ENCODE peak calls at places on chromosomes 11 and 22, in ten cellular contexts. D is cardiac muscle cell; Z is right cardiac atrium; T is small intestine; G is colonic mucosa; A is A549; P is uterus; O is WERI-Rb-1; I is substantia nigra; H is CD8-positive, alpha-beta memory T cell. N is an unnamed sample.

GRCh38 chr11:100328626-100329340 is 358.3 kb upstream of the ARHGAP42 start:
- DNase-seq in T (no peak), H (no peak), D (no peak), G (no peak), I (no peak), A (peak; percentile 22), Z (no peak), P (no peak), O (peak; percentile 10), N (no peak)

GRCh38 chr11:78973833-78974232 is 399.2 kb upstream of the NARS2 start:
- DNase-seq in H (no peak), G (no peak), O (no peak), A (no peak), Z (no peak), T (no peak), D (no peak), P (no peak), I (no peak), N (no peak)

GRCh38 chr11:17077240-17077519 is 287 bp downstream of the RPS13 start:
- DNase-seq in G (no peak), I (no peak), D (peak; percentile 58), P (no peak), H (no peak), A (no peak), O (no peak), T (no peak), Z (no peak), N (no peak)

GRCh38 chr11:45457649-45458048 is 171.5 kb upstream of the SYT13 start:
- DNase-seq in T (no peak), I (no peak), Z (no peak), O (no peak), A (no peak), H (no peak), D (no peak), P (no peak), G (no peak), N (no peak)

GRCh38 chr11:109728056-109728455 is 306.1 kb downstream of the C11orf87 start:
- DNase-seq in I (no peak), T (peak; percentile 2), Z (no peak), H (no peak), A (peak; percentile 50), G (peak; percentile 25), P (no peak), O (no peak), D (no peak), N (no peak)

GRCh38 chr11:31824791-31825452 is 13.8 kb upstream of the PAX6 start:
- DNase-seq in D (no peak), Z (no peak), I (no peak), H (no peak), O (no peak), T (no peak), P (no peak), G (no peak), A (no peak), N (no peak)

GRCh38 chr22:48757581-48757980 is 1070.1 kb downstream of the BRD1 start:
- DNase-seq in P (no peak), I (no peak), A (no peak), H (no peak), Z (no peak), O (no peak), T (no peak), D (no peak), G (peak; percentile 13), N (peak; percentile 10)

GRCh38 chr11:100682247-100682969 is 4.7 kb upstream of the ARHGAP42 start:
- DNase-seq in A (peak; percentile 45), G (no peak), O (no peak), H (no peak), T (peak; percentile 17), I (no peak), Z (no peak), P (no peak), D (no peak), N (no peak)

GRCh38 chr11:6323291-6323905 is 3.1 kb upstream of the CAVIN3 start:
- DNase-seq in G (no peak), A (no peak), Z (no peak), T (no peak), P (no peak), I (no peak), O (no peak), H (no peak), D (no peak), N (no peak)

GRCh38 chr11:69905611-69906452 is 86.6 kb upstream of the FGF3 start:
- DNase-seq in D (peak; percentile 66), T (peak; percentile 88), P (no peak), A (no peak), G (peak; percentile 58), O (no peak), I (no peak), Z (peak; percentile 39), H (no peak), N (no peak)

DNA sequence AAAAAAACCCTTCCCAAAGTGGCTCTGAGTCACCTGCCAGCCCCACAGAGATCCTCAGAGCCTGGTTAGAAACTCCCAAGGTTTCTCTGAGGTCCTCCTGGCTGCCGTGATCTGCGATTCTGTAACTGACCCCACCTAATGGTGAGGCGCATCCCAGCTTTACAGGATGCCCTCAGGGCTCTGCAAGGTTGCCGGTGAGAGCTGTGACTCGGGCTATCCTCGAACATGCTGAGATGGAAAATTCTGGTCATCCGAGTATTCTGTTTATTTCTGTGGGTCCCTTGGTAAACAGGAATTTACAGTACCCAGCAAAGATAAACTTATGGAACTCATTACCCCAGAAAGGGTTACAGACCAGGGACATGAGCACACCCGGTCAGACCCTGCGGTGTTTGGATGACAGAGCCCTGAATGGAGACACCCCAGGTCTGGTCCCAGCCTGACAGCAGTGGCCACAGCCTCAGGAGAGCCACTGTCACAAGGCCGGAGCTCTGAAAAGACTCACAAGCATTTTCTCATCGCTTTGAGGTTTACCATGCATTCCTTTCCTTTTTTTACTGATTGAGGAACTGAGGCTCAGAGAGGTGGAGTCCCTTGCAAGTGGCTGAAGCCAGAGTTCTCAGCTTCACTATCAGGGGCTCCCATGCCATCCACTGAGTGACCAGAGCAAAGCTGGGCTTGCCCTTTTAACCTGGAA is 22.2 kb downstream of the LIF start:
- DNase-seq in I (no peak), D (no peak), O (no peak), Z (no peak), P (no peak), H (no peak), G (no peak), A (peak; percentile 94), T (no peak), N (no peak)
- H3K27ac ChIP-seq in I (no peak overlapping the region), D (no peak overlapping the region), O (no peak overlapping the region), Z (no peak overlapping the region), P (no peak overlapping the region), H (no peak overlapping the region), G (no peak overlapping the region), A (peak overlapping the region; percentile 100), T (no peak overlapping the region), N (no peak overlapping the region)

GRCh38 chr22:50544078-50544745 is 1.5 kb upstream of the KLHDC7B start:
- DNase-seq in G (peak; percentile 90), H (peak; percentile 87), O (peak; percentile 69), Z (peak; percentile 91), A (peak; percentile 82), P (no peak), I (no peak), T (peak; percentile 76), D (peak; percentile 84), N (peak; percentile 68)
- H3K27ac ChIP-seq in G (peak overlapping the region; percentile 35), H (peak overlapping the region; percentile 33), O (no peak overlapping the region), Z (no peak overlapping the region), A (peak overlapping the region; percentile 84), P (no peak overlapping the region), I (no peak overlapping the region), T (peak overlapping the region; percentile 80), D (no peak overlapping the region), N (no peak overlapping the region)

GRCh38 chr22:42301072-42301741 is 30.8 kb upstream of the TCF20 start:
- DNase-seq in Z (no peak), H (no peak), A (no peak), I (no peak), T (peak; percentile 29), P (no peak), O (no peak), G (peak; percentile 84), D (peak; percentile 45), N (no peak)

GRCh38 chr22:42303304-42304020 is 33.0 kb upstream of the TCF20 start:
- DNase-seq in D (no peak), H (no peak), G (peak; percentile 64), P (no peak), Z (no peak), T (peak; percentile 84), O (peak; percentile 35), I (no peak), A (no peak), N (no peak)

GRCh38 chr22:42299586-42300285 is 29.3 kb upstream of the TCF20 start:
- DNase-seq in I (no peak), Z (peak; percentile 70), G (no peak), A (no peak), P (no peak), D (peak; percentile 52), T (peak; percentile 35), H (peak; percentile 71), O (peak; percentile 47), N (no peak)

GRCh38 chr22:42300286-42301071 is 30.0 kb upstream of the TCF20 start:
- DNase-seq in I (no peak), A (no peak), O (no peak), H (peak; percentile 65), P (no peak), Z (no peak), G (no peak), D (no peak), T (peak; percentile 77), N (no peak)

DNA sequence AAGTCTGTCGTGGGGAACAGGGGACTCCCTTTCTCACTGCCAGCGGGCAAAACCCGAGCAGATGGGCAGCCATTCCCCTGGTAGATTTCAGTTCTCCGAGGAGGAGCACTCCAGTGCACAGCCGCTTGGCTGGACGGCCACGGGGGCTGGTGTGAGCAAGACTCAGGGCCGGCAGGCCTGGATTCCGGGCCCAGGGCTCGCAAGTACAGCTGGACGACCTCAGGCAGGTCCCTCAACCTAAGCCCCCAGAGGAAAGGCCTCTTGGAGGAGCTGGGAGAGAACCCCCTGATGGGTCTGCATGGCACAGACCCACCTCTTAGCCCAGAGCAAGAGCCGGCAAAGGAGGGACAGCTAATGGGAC is 31.3 kb upstream of the TCF20 start:
- DNase-seq in Z (no peak), O (no peak), T (no peak), D (no peak), A (no peak), P (no peak), I (no peak), H (no peak), G (no peak), N (no peak)
- H3K27ac ChIP-seq in Z (no peak overlapping the region), O (no peak overlapping the region), T (no peak overlapping the region), D (no peak overlapping the region), A (no peak overlapping the region), P (no peak overlapping the region), I (no peak overlapping the region), H (no peak overlapping the region), G (peak overlapping the region; percentile 60), N (no peak overlapping the region)

GRCh38 chr22:28118957-28119631 is 200.0 kb upstream of the PITPNB start:
- DNase-seq in P (no peak), H (no peak), Z (no peak), I (no peak), O (no peak), A (no peak), D (no peak), G (no peak), T (no peak), N (no peak)
- H3K27ac ChIP-seq in P (peak overlapping the region; percentile 14), H (no peak overlapping the region), Z (no peak overlapping the region), I (no peak overlapping the region), O (no peak overlapping the region), A (no peak overlapping the region), D (no peak overlapping the region), G (no peak overlapping the region), T (no peak overlapping the region), N (no peak overlapping the region)

GRCh38 chr11:98110030-98110429 is 910.7 kb upstream of the CNTN5 start:
- DNase-seq in D (no peak), T (no peak), Z (no peak), A (no peak), I (no peak), O (no peak), P (no peak), H (no peak), G (no peak), N (no peak)

GRCh38 chr11:98115873-98116272 is 904.9 kb upstream of the CNTN5 start:
- DNase-seq in A (no peak), O (no peak), D (peak; percentile 43), T (no peak), P (no peak), Z (no peak), I (no peak), G (no peak), H (no peak), N (no peak)
- H3K27ac ChIP-seq in A (no peak overlapping the region), O (no peak overlapping the region), D (peak overlapping the region; percentile 35), T (no peak overlapping the region), P (no peak overlapping the region), Z (no peak overlapping the region), I (no peak overlapping the region), G (no peak overlapping the region), H (no peak overlapping the region), N (no peak overlapping the region)